ENCODE peak calls at places on chromosomes 13 and 19, in six cellular contexts. T, O, X, Y, J and N are unnamed samples. For H3K4me1, the result is how much of the 10 kb centered on the place peaks cover.

GRCh38 chr13:73891805-73892204 is 242.4 kb downstream of the KLF12 start:
- DNase-seq in Y (no peak), X (no peak), O (no peak), T (no peak), J (no peak), N (no peak)

GRCh38 chr19:49658566-49659442 is 6.9 kb downstream of the IRF3 start:
- DNase-seq in X (no peak), O (no peak), J (no peak), T (no peak), Y (no peak), N (peak)

GRCh38 chr19:51116736-51117135 is 8.0 kb upstream of the SIGLEC9 start:
- DNase-seq in T (no peak), O (no peak), J (no peak), Y (no peak), X (no peak), N (peak)

GRCh38 chr19:35734889-35735288 is 7.4 kb downstream of the IGFLR1 start:
- DNase-seq in J (no peak), X (no peak), Y (no peak), T (no peak), O (no peak), N (no peak)

GRCh38 chr19:47157455-47158321 is 27.1 kb downstream of the SAE1 start:
- DNase-seq in O (peak), T (no peak), J (peak), X (peak), Y (no peak), N (no peak)

GRCh38 chr19:34365463-34366401 is 736 bp downstream of the GPI start:
- DNase-seq in O (peak), Y (no peak), T (peak), X (no peak), J (peak), N (peak)

GRCh38 chr13:31895687-31896086 is 135.9 kb upstream of the FRY start:
- DNase-seq in T (no peak), J (no peak), O (no peak), Y (no peak), X (no peak), N (no peak)

GRCh38 chr13:102191951-102192461 is 209.8 kb downstream of the FGF14 start:
- DNase-seq in Y (no peak), J (no peak), X (no peak), O (no peak), T (no peak), N (no peak)

GRCh38 chr19:29042450-29042849 is 170.5 kb downstream of the UQCRFS1 start:
- DNase-seq in Y (no peak), J (no peak), O (no peak), T (no peak), X (no peak), N (no peak)

GRCh38 chr13:75372517-75372916 is 109.5 kb downstream of the TBC1D4 start:
- DNase-seq in X (no peak), J (no peak), O (no peak), Y (no peak), T (no peak), N (no peak)

GRCh38 chr19:3619631-3620012 is 7.0 kb downstream of the CACTIN start:
- DNase-seq in X (no peak), O (no peak), Y (no peak), J (no peak), T (no peak), N (peak)

GRCh38 chr13:89982406-89983085 is 1364.9 kb upstream of the MIR17HG start:
- DNase-seq in Y (no peak), T (no peak), J (no peak), X (no peak), O (no peak), N (no peak)

GRCh38 chr13:77378662-77379061 is 51.8 kb upstream of the MYCBP2 start:
- DNase-seq in X (no peak), J (no peak), O (no peak), Y (no peak), T (no peak), N (no peak)

GRCh38 chr19:3369337-3370213 is 3.2 kb downstream of the NFIC start:
- DNase-seq in J (peak), O (peak), Y (no peak), X (no peak), T (peak), N (peak)

GRCh38 chr13:76879211-76879875 is 6.9 kb downstream of the KCTD12 start:
- DNase-seq in Y (no peak), J (peak), O (peak), X (peak), T (peak), N (peak)

GRCh38 chr19:48194041-48194871 is 23.8 kb downstream of the ZSWIM9 start:
- DNase-seq in Y (no peak), O (peak), J (no peak), X (no peak), T (no peak), N (peak)

GRCh38 chr19:11984986-11985385 is 20.1 kb downstream of the ZNF763 start:
- DNase-seq in Y (no peak), X (no peak), O (no peak), J (no peak), T (no peak), N (no peak)

GRCh38 chr19:38071647-38072046 is 152.4 kb downstream of the DPF1 start:
- DNase-seq in Y (no peak), T (no peak), X (no peak), O (no peak), J (no peak), N (no peak)

GRCh38 chr19:38070573-38070972 is 153.4 kb downstream of the DPF1 start:
- DNase-seq in O (no peak), X (no peak), Y (no peak), T (no peak), J (no peak), N (no peak)

GRCh38 chr19:38076337-38076736 is 147.7 kb downstream of the DPF1 start:
- DNase-seq in X (no peak), O (no peak), Y (no peak), J (no peak), T (no peak), N (no peak)

GRCh38 chr19:38072776-38073411 is 151.1 kb downstream of the DPF1 start:
- DNase-seq in Y (no peak), J (no peak), O (no peak), T (peak), X (no peak), N (no peak)

DNA sequence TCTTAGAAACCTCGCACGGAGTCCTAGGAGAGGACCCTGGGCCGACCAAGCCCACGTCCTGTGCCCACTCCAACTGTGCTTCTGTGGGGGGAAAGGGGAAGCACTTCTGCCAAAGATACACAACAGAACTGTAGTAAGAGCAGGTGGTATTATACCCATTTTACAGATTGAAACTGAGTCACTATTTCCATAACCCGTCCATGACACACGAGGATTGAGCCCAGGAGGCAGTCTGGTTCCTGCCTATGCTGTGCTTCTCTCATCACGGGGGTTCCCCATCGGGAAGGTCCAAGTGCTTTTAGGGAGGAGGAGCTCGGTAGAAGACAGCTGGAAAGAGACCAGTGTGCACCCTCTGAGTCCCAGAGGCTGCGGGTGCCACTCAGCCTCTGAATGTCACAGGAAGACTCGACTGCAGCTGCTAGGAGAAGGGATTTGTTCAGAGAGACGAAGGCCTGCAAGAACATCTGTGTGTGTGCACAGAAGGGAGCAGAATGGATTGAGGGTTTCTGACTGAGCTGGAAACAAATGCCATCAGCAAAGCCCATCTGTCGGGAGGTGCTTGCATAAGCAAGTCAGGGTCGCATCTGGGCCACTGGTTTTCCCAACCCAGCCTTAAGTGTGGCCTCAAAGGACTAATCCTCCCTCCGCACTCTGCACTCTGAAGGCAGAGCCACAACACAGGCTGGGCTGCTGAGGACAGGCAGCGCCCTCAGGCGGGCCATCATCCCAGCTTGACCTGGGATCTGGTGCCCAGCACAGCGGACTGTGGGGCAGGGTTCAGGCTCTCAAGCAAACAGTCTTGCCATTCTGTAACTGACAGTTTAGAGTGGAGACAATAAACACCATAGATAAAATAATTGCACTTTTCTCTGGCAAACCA is 150.0 kb downstream of the DPF1 start:
- DNase-seq in Y (no peak), J (no peak), O (no peak), X (no peak), T (no peak), N (no peak)
- TF ChIP-seq CTCF in Y (no peak), J (no peak), O (no peak), X (no peak), T (no peak), N (no peak)

GRCh38 chr13:61187471-61187870 is 228.2 kb downstream of the PCDH20 start:
- DNase-seq in T (no peak), X (no peak), Y (no peak), J (no peak), O (no peak), N (no peak)
- H3K4me3 ChIP-seq in T (no peak), X (no peak), Y (no peak), J (no peak), O (no peak), N (no peak)

GRCh38 chr13:99277629-99278028 is 19.4 kb upstream of the GPR18 start:
- DNase-seq in T (peak), Y (no peak), O (no peak), J (no peak), X (no peak), N (no peak)

GRCh38 chr13:99276706-99277105 is 18.5 kb upstream of the GPR18 start:
- DNase-seq in Y (no peak), O (no peak), J (no peak), T (no peak), X (no peak), N (no peak)

GRCh38 chr13:99278843-99279242 is 20.7 kb upstream of the GPR18 start:
- DNase-seq in Y (no peak), T (no peak), X (no peak), J (no peak), O (no peak), N (no peak)

GRCh38 chr13:99280166-99280565 is 22.0 kb upstream of the GPR18 start:
- DNase-seq in O (no peak), T (no peak), Y (no peak), J (no peak), X (no peak), N (no peak)

GRCh38 chr13:99278199-99278598 is 20.0 kb upstream of the GPR18 start:
- DNase-seq in Y (no peak), O (no peak), T (no peak), J (no peak), X (no peak), N (no peak)
- H3K4me1 ChIP-seq in Y (under half), O (under half), T (under half), J (under half), X (under half), N (under half)

GRCh38 chr19:1505012-1505411 is 7.8 kb downstream of the ADAMTSL5 start:
- DNase-seq in Y (no peak), T (no peak), X (no peak), O (no peak), J (no peak), N (no peak)

GRCh38 chr19:1501200-1501595 is 10.2 kb downstream of the REEP6 start:
- DNase-seq in T (no peak), X (no peak), O (no peak), Y (no peak), J (no peak), N (no peak)

GRCh38 chr19:1503089-1503924 is 9.5 kb downstream of the ADAMTSL5 start:
- DNase-seq in X (no peak), T (peak), J (peak), O (no peak), Y (no peak), N (no peak)

GRCh38 chr19:1503925-1504430 is 8.8 kb downstream of the ADAMTSL5 start:
- DNase-seq in X (no peak), J (no peak), T (no peak), Y (no peak), O (no peak), N (peak)

DNA sequence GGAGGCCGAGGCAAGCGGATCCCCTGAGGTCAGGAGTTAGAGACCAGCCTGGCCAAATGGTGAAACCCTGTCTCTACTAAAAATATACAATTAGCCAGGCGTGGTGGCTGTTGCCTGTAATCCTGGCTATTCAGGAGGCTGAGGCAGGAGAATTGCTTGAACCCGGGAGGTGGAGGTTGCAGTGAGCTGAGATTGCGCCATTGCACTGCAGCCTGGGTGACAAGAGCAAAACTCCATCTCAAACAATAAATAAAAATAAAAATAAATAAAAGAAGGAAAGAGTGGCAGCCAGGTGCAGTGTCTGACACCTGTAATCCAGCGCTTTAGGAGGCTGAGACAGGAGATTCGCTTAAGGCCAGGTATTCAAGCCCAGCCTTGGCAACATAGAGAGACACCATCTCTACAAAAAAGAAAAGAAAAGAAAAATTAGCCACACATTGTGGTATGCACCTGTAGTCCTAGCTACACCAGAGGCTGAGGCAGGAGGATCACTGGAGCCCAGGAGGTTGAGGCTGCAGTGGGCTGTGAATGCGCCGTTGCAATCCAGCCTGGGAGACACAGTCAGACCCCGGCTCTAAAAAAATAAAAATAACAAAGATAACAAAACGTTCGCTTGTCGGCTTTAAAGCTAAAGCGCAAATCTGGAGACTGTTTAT is 10.3 kb downstream of the ADAMTSL5 start:
- DNase-seq in Y (no peak), T (no peak), X (no peak), O (no peak), J (no peak), N (no peak)
- TF ChIP-seq CTCF in Y (no peak), T (no peak), X (no peak), O (no peak), J (no peak), N (no peak)

GRCh38 chr13:113750554-113751399 is 8.2 kb upstream of the TMEM255B start:
- DNase-seq in T (no peak), J (peak), X (no peak), O (no peak), Y (no peak), N (no peak)
- H3K4me3 ChIP-seq in T (no peak), J (no peak), X (no peak), O (no peak), Y (no peak), N (no peak)

GRCh38 chr19:39131255-39131755 is 5.7 kb downstream of the PAK4 start:
- DNase-seq in T (no peak), O (no peak), X (peak), Y (no peak), J (no peak), N (peak)

GRCh38 chr19:39132344-39132969 is 6.9 kb downstream of the PAK4 start:
- DNase-seq in Y (no peak), O (no peak), J (no peak), X (no peak), T (no peak), N (no peak)

GRCh38 chr19:39129116-39129515 is 3.5 kb downstream of the PAK4 start:
- DNase-seq in J (no peak), T (no peak), O (no peak), Y (no peak), X (no peak), N (no peak)

GRCh38 chr19:39128511-39129079 is 3.0 kb downstream of the PAK4 start:
- DNase-seq in J (no peak), X (no peak), Y (no peak), O (no peak), T (no peak), N (no peak)

GRCh38 chr19:39130337-39131254 is 5.0 kb downstream of the PAK4 start:
- DNase-seq in J (no peak), T (no peak), X (no peak), O (no peak), Y (no peak), N (no peak)
- H3K4me1 ChIP-seq in J (half or more), T (half or more), X (under half), O (under half), Y (half or more), N (half or more)